ENCODE peak calls at places on chromosomes 5 and 9, in eight cellular contexts. Z, Y, A, V, C, K, Q and R are unnamed samples.

GRCh38 chr9:131651599-131651998 is 88.3 kb downstream of the RAPGEF1 start:
- DNase-seq in Z (peak), Y (no peak), A (no peak), V (no peak), C (no peak), K (no peak), Q (no peak), R (no peak)

GRCh38 chr5:79802995-79803394 is 113.4 kb downstream of the CMYA5 start:
- DNase-seq in Z (no peak), Y (no peak), A (no peak), V (no peak), C (no peak), K (no peak), Q (no peak), R (no peak)

GRCh38 chr9:136859821-136860269 is 6.3 kb downstream of the EDF1 start:
- DNase-seq in Z (no peak), Y (no peak), A (no peak), V (no peak), C (no peak), K (no peak), Q (no peak), R (no peak)

GRCh38 chr5:79986260-79986659 is 4.8 kb downstream of the MTX3 start:
- DNase-seq in Z (no peak), Y (no peak), A (no peak), V (no peak), C (no peak), K (no peak), Q (no peak), R (no peak)

GRCh38 chr9:93955356-93956182 is 414 bp upstream of the BARX1 start:
- DNase-seq in Z (no peak), Y (no peak), A (no peak), V (peak), C (no peak), K (peak), Q (no peak), R (no peak)

GRCh38 chr5:102713682-102714231 is 41.3 kb upstream of the PAM start:
- DNase-seq in Z (no peak), Y (no peak), A (no peak), V (no peak), C (no peak), K (no peak), Q (no peak), R (no peak)

GRCh38 chr9:131260751-131261452 is 15.4 kb downstream of the FAM78A start:
- DNase-seq in Z (no peak), Y (no peak), A (no peak), V (no peak), C (no peak), K (no peak), Q (no peak), R (no peak)

GRCh38 chr9:124658165-124659017 is 112.7 kb downstream of the NR6A1 start:
- DNase-seq in Z (peak), Y (peak), A (peak), V (peak), C (peak), K (peak), Q (peak), R (peak)

GRCh38 chr5:55232985-55233928 is at the start of gene CCNO:
- DNase-seq in Z (peak), Y (no peak), A (peak), V (peak), C (peak), K (peak), Q (no peak), R (peak)

GRCh38 chr9:137945581-137945980 is 68.0 kb downstream of the CACNA1B start:
- DNase-seq in Z (peak), Y (no peak), A (no peak), V (no peak), C (no peak), K (no peak), Q (no peak), R (no peak)

GRCh38 chr9:2459756-2460155 is 161.8 kb upstream of the VLDLR start:
- DNase-seq in Z (no peak), Y (no peak), A (no peak), V (no peak), C (peak), K (no peak), Q (no peak), R (no peak)

GRCh38 chr5:151079838-151080619 is 805 bp downstream of the TNIP1 start:
- DNase-seq in Z (peak), Y (no peak), A (no peak), V (no peak), C (no peak), K (no peak), Q (no peak), R (peak)

GRCh38 chr5:130151239-130151638 is 247.0 kb downstream of the CHSY3 start:
- DNase-seq in Z (no peak), Y (no peak), A (no peak), V (no peak), C (no peak), K (no peak), Q (no peak), R (no peak)

GRCh38 chr9:21883642-21884041 is 81.2 kb downstream of the MTAP start:
- DNase-seq in Z (no peak), Y (no peak), A (no peak), V (no peak), C (no peak), K (no peak), Q (no peak), R (no peak)

GRCh38 chr5:136015966-136016365 is 12.8 kb upstream of the TGFBI start:
- DNase-seq in Z (no peak), Y (no peak), A (no peak), V (no peak), C (no peak), K (no peak), Q (no peak), R (no peak)

GRCh38 chr5:147901555-147901954 is 4.8 kb downstream of the C5orf46 start:
- DNase-seq in Z (no peak), Y (no peak), A (no peak), V (no peak), C (no peak), K (no peak), Q (no peak), R (no peak)

GRCh38 chr9:133030317-133031129 is at the start of gene GTF3C5:
- DNase-seq in Z (peak), Y (peak), A (peak), V (peak), C (peak), K (peak), Q (peak), R (peak)

GRCh38 chr9:83236029-83236696 is 173.2 kb upstream of the RASEF start:
- DNase-seq in Z (no peak), Y (no peak), A (no peak), V (no peak), C (no peak), K (no peak), Q (no peak), R (no peak)

GRCh38 chr5:150001660-150002493 is 1.3 kb downstream of the HMGXB3 start:
- DNase-seq in Z (peak), Y (no peak), A (peak), V (no peak), C (peak), K (peak), Q (no peak), R (peak)

GRCh38 chr5:142324377-142324870 is 397 bp downstream of the SPRY4 start:
- DNase-seq in Z (peak), Y (no peak), A (peak), V (no peak), C (no peak), K (peak), Q (peak), R (no peak)

GRCh38 chr9:346114-346513 is 131.4 kb downstream of the DOCK8 start:
- DNase-seq in Z (no peak), Y (no peak), A (no peak), V (no peak), C (no peak), K (no peak), Q (no peak), R (no peak)

GRCh38 chr9:121593066-121593465 is 58.4 kb upstream of the DAB2IP start:
- DNase-seq in Z (no peak), Y (no peak), A (no peak), V (no peak), C (no peak), K (no peak), Q (no peak), R (no peak)

GRCh38 chr9:129671519-129671918 is 6.1 kb downstream of the PRRX2 start:
- DNase-seq in Z (no peak), Y (no peak), A (no peak), V (no peak), C (no peak), K (no peak), Q (no peak), R (peak)